ENCODE peak calls at places on chromosomes 1 and 21, in four cellular contexts. A is heart left ventricle, Y is T-helper 1 cell, K is A549. N is an unnamed sample.
A peak's percentile ranks its signal among the peaks of the same experiment; 100 is the strongest.

GRCh38 chr1:192158181-192158580 is at the start of gene RGS18:
- DNase-seq in A (no peak), Y (no peak), K (no peak), N (no peak)

GRCh38 chr21:44589586-44590305 is 2.6 kb downstream of the KRTAP10-6 start:
- DNase-seq in A (no peak), Y (no peak), K (no peak), N (no peak)

GRCh38 chr1:204858381-204858821 is 12.3 kb upstream of the NFASC start:
- DNase-seq in A (no peak), Y (no peak), K (no peak), N (no peak)

GRCh38 chr21:37061926-37062591 is 10.8 kb downstream of the PIGP start:
- DNase-seq in A (no peak), Y (no peak), K (no peak), N (no peak)

GRCh38 chr1:70438529-70438928 is 27.5 kb downstream of the CTH start:
- DNase-seq in A (no peak), Y (no peak), K (no peak), N (no peak)

GRCh38 chr1:1168451-1169411 is 4.9 kb upstream of the TTLL10 start:
- DNase-seq in A (no peak), Y (no peak), K (no peak), N (no peak)

GRCh38 chr1:222616535-222616934 is 1.4 kb upstream of the MIA3 start:
- DNase-seq in A (no peak), Y (no peak), K (no peak), N (no peak)

GRCh38 chr1:90501281-90501680 is 215.8 kb downstream of the BARHL2 start:
- DNase-seq in A (no peak), Y (no peak), K (no peak), N (no peak)

GRCh38 chr1:173824315-173825081 is at the start of the genes CENPL and DARS2:
- DNase-seq in A (peak; percentile 99), Y (peak; percentile 91), K (peak; percentile 91), N (peak; percentile 94)

GRCh38 chr1:31476891-31477846 is 64.2 kb downstream of the SERINC2 start:
- DNase-seq in A (no peak), Y (no peak), K (no peak), N (no peak)

GRCh38 chr1:184028854-184029623 is 8.5 kb downstream of the COLGALT2 start:
- DNase-seq in A (peak; percentile 66), Y (no peak), K (no peak), N (no peak)

GRCh38 chr1:52045236-52045635 is 9.8 kb downstream of the TXNDC12 start:
- DNase-seq in A (no peak), Y (no peak), K (no peak), N (no peak)

GRCh38 chr21:35106246-35106835 is 57.2 kb upstream of the RUNX1 start:
- DNase-seq in A (peak; percentile 38), Y (no peak), K (no peak), N (no peak)

GRCh38 chr1:217090073-217090911 is 367.1 kb upstream of the ESRRG start:
- DNase-seq in A (peak; percentile 40), Y (no peak), K (no peak), N (no peak)

GRCh38 chr1:179003474-179004066 is 22.1 kb upstream of the FAM20B start:
- DNase-seq in A (no peak), Y (no peak), K (no peak), N (no peak)

GRCh38 chr1:11100149-11100493 is 452 bp upstream of the EXOSC10 start:
- DNase-seq in A (no peak), Y (no peak), K (no peak), N (no peak)

GRCh38 chr21:42061195-42061865 is 9.8 kb upstream of the UMODL1 start:
- DNase-seq in A (peak; percentile 69), Y (no peak), K (no peak), N (peak; percentile 7)

GRCh38 chr21:45456836-45457160 is 51.8 kb downstream of the COL18A1 start:
- DNase-seq in A (peak; percentile 13), Y (no peak), K (no peak), N (no peak)

GRCh38 chr1:89598450-89599331 is 34.2 kb upstream of the LRRC8C start:
- DNase-seq in A (no peak), Y (no peak), K (peak; percentile 31), N (no peak)

GRCh38 chr1:225329041-225329440 is 98.8 kb downstream of the LBR start:
- DNase-seq in A (no peak), Y (no peak), K (no peak), N (no peak)

GRCh38 chr1:9068971-9069323 is 488 bp downstream of the SLC2A5 start:
- DNase-seq in A (no peak), Y (no peak), K (no peak), N (no peak)

GRCh38 chr1:8396912-8397406 is 79.0 kb downstream of the SLC45A1 start:
- DNase-seq in A (peak; percentile 51), Y (no peak), K (peak; percentile 36), N (no peak)